ENCODE peak calls at places on chromosomes 3 and 15, in five cellular contexts. X is stomach, Y is A549, M is K562, B is breast epithelium. K is an unnamed sample. For H3K4me1, the result is how much of the 10 kb centered on the place peaks cover.

GRCh38 chr15:48463366-48463880 is 132.2 kb downstream of the DUT start:
- DNase-seq in M (no peak), B (no peak), X (no peak), Y (peak), K (no peak)

GRCh38 chr15:65451989-65452388 is 29.2 kb upstream of the IGDCC4 start:
- DNase-seq in M (no peak), Y (no peak), B (no peak), X (no peak), K (no peak)

GRCh38 chr3:33236005-33236404 is 17.4 kb upstream of the SUSD5 start:
- DNase-seq in B (no peak), X (no peak), Y (no peak), M (no peak), K (no peak)

GRCh38 chr15:66477011-66477410 is 20.6 kb downstream of the SNAPC5 start:
- DNase-seq in X (no peak), B (no peak), Y (no peak), M (no peak), K (no peak)

GRCh38 chr3:178562143-178562868 is 26.1 kb downstream of the KCNMB2 start:
- DNase-seq in M (no peak), B (no peak), Y (no peak), X (no peak), K (no peak)

GRCh38 chr15:78320173-78320572 is 20.0 kb upstream of the CRABP1 start:
- DNase-seq in X (no peak), B (no peak), M (no peak), Y (no peak), K (no peak)

GRCh38 chr3:23611737-23612295 is 193.9 kb upstream of the UBE2E1 start:
- DNase-seq in B (no peak), M (no peak), X (peak), Y (no peak), K (no peak)

GRCh38 chr15:71232411-71232810 is 117.1 kb downstream of the THSD4 start:
- DNase-seq in B (no peak), Y (no peak), M (no peak), X (no peak), K (no peak)

GRCh38 chr3:122754867-122755835 is 38.5 kb downstream of the HSPBAP1 start:
- DNase-seq in Y (peak), M (peak), X (no peak), B (no peak), K (no peak)

GRCh38 chr3:143389388-143389787 is 269.8 kb downstream of the CHST2 start:
- DNase-seq in B (no peak), Y (no peak), X (no peak), M (no peak), K (no peak)

GRCh38 chr3:149790265-149790664 is 2.1 kb downstream of the ANKUB1 start:
- DNase-seq in M (no peak), B (no peak), X (no peak), Y (peak), K (no peak)

GRCh38 chr15:25643120-25643519 is 204.3 kb upstream of the UBE3A start:
- DNase-seq in B (no peak), X (no peak), Y (no peak), M (no peak), K (no peak)

GRCh38 chr3:55477306-55478010 is 9.6 kb downstream of the WNT5A start:
- DNase-seq in B (no peak), M (no peak), X (no peak), Y (no peak), K (no peak)

GRCh38 chr3:195003006-195003892 is 267.7 kb downstream of the XXYLT1 start:
- DNase-seq in B (no peak), Y (no peak), M (no peak), X (no peak), K (peak)

GRCh38 chr3:44584646-44585501 is at the start of gene ZNF660:
- DNase-seq in X (peak), Y (no peak), M (peak), B (no peak), K (no peak)
- TF ChIP-seq POLR2A in X (no peak), Y (no peak), M (no peak), B (no peak), K (no peak)

DNA sequence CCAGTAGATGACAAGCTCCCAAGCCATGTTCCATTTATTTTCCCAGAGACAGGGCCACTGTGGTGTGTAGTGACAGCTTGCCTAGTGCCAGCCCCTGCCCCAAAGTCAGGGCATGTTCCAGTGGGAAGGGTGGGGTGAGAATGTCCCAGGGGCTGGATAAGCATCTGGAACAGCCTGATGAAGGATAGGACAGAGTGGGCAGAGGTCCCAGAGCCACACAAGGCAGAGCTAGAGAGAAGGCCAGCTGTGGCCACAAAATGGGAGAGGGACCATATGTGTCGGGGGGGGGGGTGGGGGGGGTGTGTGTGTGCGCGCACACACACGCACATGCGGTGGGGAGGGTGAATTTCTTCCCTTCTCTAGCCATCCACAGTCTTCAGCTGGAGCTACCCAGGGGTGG is 27.0 kb upstream of the TSPAN3 start:
- DNase-seq in X (no peak), B (no peak), M (no peak), Y (no peak), K (no peak)
- H3K4me1 ChIP-seq in X (under half), B (under half), M (under half), Y (under half), K (under half)

GRCh38 chr3:190004656-190005055 is 116.0 kb downstream of the P3H2 start:
- DNase-seq in Y (no peak), B (no peak), X (no peak), M (no peak), K (no peak)

GRCh38 chr3:190008432-190008831 is 112.3 kb downstream of the P3H2 start:
- DNase-seq in M (no peak), X (no peak), Y (no peak), B (no peak), K (no peak)

GRCh38 chr3:190009621-190010020 is 111.1 kb downstream of the P3H2 start:
- DNase-seq in Y (no peak), M (no peak), B (no peak), X (no peak), K (no peak)

GRCh38 chr3:190003730-190004129 is 117.0 kb downstream of the P3H2 start:
- DNase-seq in M (no peak), X (no peak), Y (peak), B (no peak), K (no peak)

DNA sequence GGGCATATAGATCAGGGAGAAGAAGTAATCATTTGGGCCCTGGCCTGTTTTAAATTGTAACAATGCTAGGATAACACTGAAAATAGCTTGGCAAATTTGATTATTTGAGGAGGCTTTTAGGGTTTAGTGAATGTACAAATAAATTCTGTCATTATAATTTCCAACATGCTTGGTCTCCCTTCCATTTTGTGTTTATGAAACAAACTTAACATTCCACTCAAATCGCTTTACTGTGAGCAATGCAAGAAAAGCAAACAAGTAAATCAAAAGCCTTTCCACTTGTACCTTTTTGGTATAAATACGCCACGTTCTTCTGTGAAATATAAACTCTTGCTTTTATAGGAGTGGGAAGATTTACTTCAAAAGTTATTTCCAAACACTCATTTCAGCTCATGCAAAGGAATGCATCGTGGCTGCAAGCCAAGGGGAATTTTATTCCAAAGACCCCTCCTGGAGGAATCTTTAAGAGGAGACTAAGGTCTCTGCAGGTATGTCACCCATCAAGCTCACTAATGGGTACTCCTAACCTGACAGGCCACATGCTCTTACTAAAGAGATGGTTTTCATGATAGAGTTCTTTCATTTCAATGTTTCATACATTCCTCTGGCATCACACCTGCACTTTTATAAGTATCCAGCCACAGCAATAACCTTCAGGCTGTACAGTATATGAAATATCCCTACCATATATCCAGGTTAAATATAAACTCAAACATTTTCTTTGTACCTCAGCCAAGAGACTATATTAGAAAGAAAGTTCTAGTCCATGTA is 115.2 kb downstream of the P3H2 start:
- DNase-seq in M (no peak), Y (no peak), B (no peak), X (no peak), K (no peak)
- TF ChIP-seq POLR2A in M (no peak), Y (no peak), B (no peak), X (no peak), K (no peak)

GRCh38 chr3:129966876-129967275 is 7.6 kb upstream of the TRH start:
- DNase-seq in B (no peak), Y (no peak), X (no peak), M (no peak), K (no peak)
- H3K4me1 ChIP-seq in B (under half), Y (under half), X (under half), M (under half), K (under half)

DNA sequence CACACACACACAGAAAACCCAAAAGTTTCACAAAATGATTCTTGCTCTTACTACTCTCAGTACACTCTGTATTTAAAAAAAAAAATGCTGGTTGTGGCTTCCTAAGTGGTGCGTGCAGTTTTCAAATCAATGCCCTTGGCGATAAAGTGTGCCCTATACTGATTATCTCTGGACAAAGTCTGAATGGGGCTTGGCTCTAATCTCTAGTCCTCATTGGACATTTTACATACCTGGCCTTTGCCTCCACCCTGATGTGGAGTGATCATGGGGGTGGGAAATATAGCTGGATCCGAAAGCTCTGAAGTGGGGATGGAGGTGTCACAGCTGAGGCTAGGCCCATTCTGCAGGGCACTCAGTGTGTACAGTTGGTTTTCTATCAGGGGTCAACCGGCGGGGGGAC is 14.1 kb downstream of the B3GNT5 start:
- DNase-seq in X (no peak), M (no peak), Y (no peak), B (no peak), K (no peak)
- TF ChIP-seq POLR2A in X (no peak), M (no peak), Y (no peak), B (no peak), K (no peak)

DNA sequence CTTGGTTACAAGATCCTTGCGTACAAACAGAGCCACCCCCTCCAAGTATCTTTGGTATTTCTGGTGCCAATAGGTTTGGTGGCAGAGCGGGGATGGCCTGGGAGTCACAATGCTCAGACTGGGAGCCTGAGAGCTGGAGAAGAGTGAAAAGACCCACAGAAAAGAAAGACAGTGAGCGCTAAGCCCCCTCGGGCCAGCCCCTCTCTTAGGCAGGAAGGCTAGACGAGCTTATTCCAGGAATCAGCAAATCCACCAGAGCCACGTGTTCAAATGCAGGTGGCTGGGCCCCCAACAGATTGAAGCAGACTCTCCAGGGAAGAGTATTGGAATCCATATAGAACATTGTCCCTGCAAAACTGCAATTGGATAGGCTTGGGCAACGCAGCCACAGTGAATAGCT is 2.6 kb downstream of the IQSEC1 start:
- DNase-seq in X (no peak), Y (no peak), M (no peak), B (no peak), K (no peak)
- H3K4me1 ChIP-seq in X (under half), Y (under half), M (under half), B (under half), K (under half)

DNA sequence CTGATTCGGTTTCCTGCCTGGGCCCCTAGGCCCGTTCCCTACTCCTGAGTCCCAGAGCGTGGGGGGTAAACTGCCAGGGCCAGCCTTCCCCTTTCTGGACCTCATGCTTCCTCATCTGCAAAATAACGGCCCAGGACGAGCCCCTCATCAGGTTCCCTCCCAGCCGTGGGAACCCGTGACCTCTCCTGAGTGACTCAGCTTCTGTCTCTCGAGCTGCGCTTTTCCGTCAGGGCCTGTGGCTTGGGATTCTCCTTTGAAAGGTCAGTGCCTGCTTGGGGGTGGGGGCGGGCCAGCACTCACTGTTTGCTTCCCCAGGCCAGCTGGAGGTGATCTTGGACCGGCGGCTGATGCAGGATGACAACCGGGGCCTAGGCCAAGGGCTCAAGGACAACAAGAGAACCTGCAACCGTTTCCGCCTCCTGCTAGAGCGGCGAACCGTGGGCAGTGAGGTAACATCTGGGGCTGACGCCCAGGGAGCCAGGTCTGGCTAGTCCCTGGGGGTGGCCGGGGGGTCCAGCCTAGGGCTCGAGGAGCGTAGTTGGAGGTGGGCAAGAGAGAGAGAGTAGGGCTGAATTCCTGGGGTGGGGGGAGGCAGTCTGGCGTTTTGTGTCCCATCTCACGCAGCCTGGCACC is 12.8 kb downstream of the MAN2A2 start:
- DNase-seq in B (no peak), X (peak), M (peak), Y (no peak), K (no peak)
- TF ChIP-seq POLR2A in B (no peak), X (no peak), M (no peak), Y (no peak), K (no peak)

GRCh38 chr15:98858610-98859023 is 149.0 kb downstream of the PGPEP1L start:
- DNase-seq in Y (peak), B (no peak), X (no peak), M (no peak), K (no peak)
- H3K4me1 ChIP-seq in Y (half or more), B (under half), X (half or more), M (under half), K (half or more)

GRCh38 chr3:45226206-45226915 is at the start of gene TMEM158:
- DNase-seq in B (peak), Y (peak), M (peak), X (peak), K (no peak)
- TF ChIP-seq POLR2A in B (no peak), Y (peak), M (no peak), X (no peak), K (no peak)